ENCODE peak calls at places on chromosomes 6 and 20, in ten cellular contexts. One of them, this sample, is unnamed.

GRCh38 chr20:39800548-39800947 is 838.4 kb downstream of the DHX35 start:
- DNase-seq in spleen: no peak
- DNase-seq in heart left ventricle: peak; percentile 46
- DNase-seq in ovary: no peak
- DNase-seq in B cell: no peak
- DNase-seq in activated CD8-positive, alpha-beta T cell treated with anti-CD3 and anti-CD28 coated beads for 36 hours: no peak
- DNase-seq in AG09319: peak; percentile 30
- DNase-seq in vagina: no peak
- DNase-seq in NB4: peak; percentile 21
- DNase-seq in CD4-positive, alpha-beta T cell: no peak
- DNase-seq in this sample: no peak

GRCh38 chr20:43666376-43667328 is at the start of gene MYBL2:
- DNase-seq in spleen: peak; percentile 93
- DNase-seq in heart left ventricle: no peak
- DNase-seq in ovary: peak; percentile 20
- DNase-seq in B cell: peak; percentile 80
- DNase-seq in activated CD8-positive, alpha-beta T cell treated with anti-CD3 and anti-CD28 coated beads for 36 hours: peak; percentile 74
- DNase-seq in AG09319: peak; percentile 10
- DNase-seq in vagina: no peak
- DNase-seq in NB4: peak; percentile 86
- DNase-seq in CD4-positive, alpha-beta T cell: peak; percentile 72
- DNase-seq in this sample: peak; percentile 95

GRCh38 chr6:43724914-43725642 is 37.5 kb upstream of the MRPS18A start:
- DNase-seq in spleen: peak; percentile 94
- DNase-seq in heart left ventricle: peak; percentile 68
- DNase-seq in ovary: peak; percentile 79
- DNase-seq in B cell: peak; percentile 75
- DNase-seq in activated CD8-positive, alpha-beta T cell treated with anti-CD3 and anti-CD28 coated beads for 36 hours: peak; percentile 94
- DNase-seq in AG09319: peak; percentile 89
- DNase-seq in vagina: no peak
- DNase-seq in NB4: peak; percentile 100
- DNase-seq in CD4-positive, alpha-beta T cell: peak; percentile 59
- DNase-seq in this sample: peak; percentile 75

GRCh38 chr6:14953806-14954205 is 292.1 kb upstream of the JARID2 start:
- DNase-seq in spleen: no peak
- DNase-seq in heart left ventricle: no peak
- DNase-seq in ovary: no peak
- DNase-seq in B cell: no peak
- DNase-seq in activated CD8-positive, alpha-beta T cell treated with anti-CD3 and anti-CD28 coated beads for 36 hours: no peak
- DNase-seq in AG09319: no peak
- DNase-seq in vagina: no peak
- DNase-seq in NB4: no peak
- DNase-seq in CD4-positive, alpha-beta T cell: no peak
- DNase-seq in this sample: no peak

GRCh38 chr20:4573564-4574355 is 147.9 kb upstream of the PRND start:
- DNase-seq in spleen: no peak
- DNase-seq in heart left ventricle: no peak
- DNase-seq in ovary: no peak
- DNase-seq in B cell: no peak
- DNase-seq in activated CD8-positive, alpha-beta T cell treated with anti-CD3 and anti-CD28 coated beads for 36 hours: no peak
- DNase-seq in AG09319: peak; percentile 69
- DNase-seq in vagina: no peak
- DNase-seq in NB4: no peak
- DNase-seq in CD4-positive, alpha-beta T cell: no peak
- DNase-seq in this sample: no peak

GRCh38 chr20:57559658-57560553 is 1.0 kb upstream of the PCK1 start:
- DNase-seq in spleen: peak; percentile 23
- DNase-seq in heart left ventricle: no peak
- DNase-seq in ovary: no peak
- DNase-seq in B cell: no peak
- DNase-seq in activated CD8-positive, alpha-beta T cell treated with anti-CD3 and anti-CD28 coated beads for 36 hours: no peak
- DNase-seq in AG09319: no peak
- DNase-seq in vagina: no peak
- DNase-seq in NB4: no peak
- DNase-seq in CD4-positive, alpha-beta T cell: no peak
- DNase-seq in this sample: no peak

GRCh38 chr20:15594296-15594695 is 979.0 kb downstream of the KIF16B start:
- DNase-seq in spleen: no peak
- DNase-seq in heart left ventricle: no peak
- DNase-seq in ovary: no peak
- DNase-seq in B cell: no peak
- DNase-seq in activated CD8-positive, alpha-beta T cell treated with anti-CD3 and anti-CD28 coated beads for 36 hours: no peak
- DNase-seq in AG09319: no peak
- DNase-seq in vagina: peak; percentile 10
- DNase-seq in NB4: no peak
- DNase-seq in CD4-positive, alpha-beta T cell: no peak
- DNase-seq in this sample: no peak

GRCh38 chr6:153024401-153025017 is 22.0 kb upstream of the MTRF1L start:
- DNase-seq in spleen: no peak
- DNase-seq in heart left ventricle: no peak
- DNase-seq in ovary: no peak
- DNase-seq in B cell: peak; percentile 42
- DNase-seq in activated CD8-positive, alpha-beta T cell treated with anti-CD3 and anti-CD28 coated beads for 36 hours: peak; percentile 59
- DNase-seq in AG09319: no peak
- DNase-seq in vagina: no peak
- DNase-seq in NB4: peak; percentile 72
- DNase-seq in CD4-positive, alpha-beta T cell: no peak
- DNase-seq in this sample: peak; percentile 59

GRCh38 chr20:58755751-58756524 is 63.3 kb downstream of the NPEPL1 start:
- DNase-seq in spleen: peak; percentile 42
- DNase-seq in heart left ventricle: no peak
- DNase-seq in ovary: no peak
- DNase-seq in B cell: no peak
- DNase-seq in activated CD8-positive, alpha-beta T cell treated with anti-CD3 and anti-CD28 coated beads for 36 hours: no peak
- DNase-seq in AG09319: no peak
- DNase-seq in vagina: peak; percentile 42
- DNase-seq in NB4: no peak
- DNase-seq in CD4-positive, alpha-beta T cell: peak; percentile 6
- DNase-seq in this sample: no peak

GRCh38 chr20:58755062-58755697 is 62.6 kb downstream of the NPEPL1 start:
- DNase-seq in spleen: peak; percentile 37
- DNase-seq in heart left ventricle: no peak
- DNase-seq in ovary: no peak
- DNase-seq in B cell: no peak
- DNase-seq in activated CD8-positive, alpha-beta T cell treated with anti-CD3 and anti-CD28 coated beads for 36 hours: no peak
- DNase-seq in AG09319: no peak
- DNase-seq in vagina: peak; percentile 74
- DNase-seq in NB4: no peak
- DNase-seq in CD4-positive, alpha-beta T cell: peak; percentile 4
- DNase-seq in this sample: no peak

GRCh38 chr20:58760881-58761280 is 68.3 kb downstream of the NPEPL1 start:
- DNase-seq in spleen: no peak
- DNase-seq in heart left ventricle: no peak
- DNase-seq in ovary: no peak
- DNase-seq in B cell: no peak
- DNase-seq in activated CD8-positive, alpha-beta T cell treated with anti-CD3 and anti-CD28 coated beads for 36 hours: no peak
- DNase-seq in AG09319: no peak
- DNase-seq in vagina: no peak
- DNase-seq in NB4: peak; percentile 51
- DNase-seq in CD4-positive, alpha-beta T cell: no peak
- DNase-seq in this sample: no peak

GRCh38 chr20:58763076-58763475 is 70.5 kb downstream of the NPEPL1 start:
- DNase-seq in spleen: peak; percentile 35
- DNase-seq in heart left ventricle: no peak
- DNase-seq in ovary: no peak
- DNase-seq in B cell: no peak
- DNase-seq in activated CD8-positive, alpha-beta T cell treated with anti-CD3 and anti-CD28 coated beads for 36 hours: no peak
- DNase-seq in AG09319: no peak
- DNase-seq in vagina: no peak
- DNase-seq in NB4: no peak
- DNase-seq in CD4-positive, alpha-beta T cell: no peak
- DNase-seq in this sample: no peak

DNA sequence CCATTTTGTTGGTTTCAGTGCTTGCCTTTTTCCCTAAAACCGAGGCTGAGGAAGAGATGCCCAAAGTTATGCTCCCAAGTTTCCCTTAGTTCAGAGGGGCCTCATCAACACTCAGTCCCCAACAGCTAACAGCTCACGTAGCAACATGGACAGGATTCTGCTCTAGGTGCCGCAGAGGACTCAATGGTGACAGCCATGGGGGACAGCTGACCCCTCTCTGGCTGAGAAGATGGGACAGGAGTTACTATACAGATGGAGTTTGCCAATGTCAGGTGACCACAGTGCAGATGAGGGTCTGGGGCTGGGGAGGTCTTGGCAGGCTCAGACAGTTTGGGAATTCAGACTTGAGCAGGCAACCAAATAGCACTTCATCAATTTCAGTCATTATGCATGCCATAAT is 67.3 kb downstream of the NPEPL1 start:
- DNase-seq in spleen: peak; percentile 37
- DNase-seq in heart left ventricle: no peak
- DNase-seq in ovary: no peak
- DNase-seq in B cell: no peak
- DNase-seq in activated CD8-positive, alpha-beta T cell treated with anti-CD3 and anti-CD28 coated beads for 36 hours: no peak
- DNase-seq in AG09319: no peak
- DNase-seq in vagina: peak; percentile 32
- DNase-seq in NB4: no peak
- DNase-seq in CD4-positive, alpha-beta T cell: peak; percentile 20
- DNase-seq in this sample: no peak
- TF ChIP-seq CTCF in spleen: no peak
- TF ChIP-seq CTCF in heart left ventricle: no peak
- TF ChIP-seq CTCF in ovary: no peak
- TF ChIP-seq CTCF in B cell: no peak
- TF ChIP-seq CTCF in activated CD8-positive, alpha-beta T cell treated with anti-CD3 and anti-CD28 coated beads for 36 hours: no peak
- TF ChIP-seq CTCF in AG09319: no peak
- TF ChIP-seq CTCF in vagina: no peak
- TF ChIP-seq CTCF in NB4: no peak
- TF ChIP-seq CTCF in CD4-positive, alpha-beta T cell: no peak
- TF ChIP-seq CTCF in this sample: no peak

GRCh38 chr6:1611322-1611571 is 1.5 kb downstream of the FOXC1 start:
- DNase-seq in spleen: no peak
- DNase-seq in heart left ventricle: no peak
- DNase-seq in ovary: no peak
- DNase-seq in B cell: no peak
- DNase-seq in activated CD8-positive, alpha-beta T cell treated with anti-CD3 and anti-CD28 coated beads for 36 hours: no peak
- DNase-seq in AG09319: no peak
- DNase-seq in vagina: no peak
- DNase-seq in NB4: peak; percentile 68
- DNase-seq in CD4-positive, alpha-beta T cell: no peak
- DNase-seq in this sample: peak; percentile 76
- TF ChIP-seq CTCF in spleen: no peak
- TF ChIP-seq CTCF in heart left ventricle: no peak
- TF ChIP-seq CTCF in ovary: no peak
- TF ChIP-seq CTCF in B cell: no peak
- TF ChIP-seq CTCF in activated CD8-positive, alpha-beta T cell treated with anti-CD3 and anti-CD28 coated beads for 36 hours: no peak
- TF ChIP-seq CTCF in AG09319: peak; percentile 26
- TF ChIP-seq CTCF in vagina: no peak
- TF ChIP-seq CTCF in NB4: no peak
- TF ChIP-seq CTCF in CD4-positive, alpha-beta T cell: no peak
- TF ChIP-seq CTCF in this sample: peak; percentile 14

GRCh38 chr20:24916412-24916811 is 32.7 kb upstream of the CST7 start:
- DNase-seq in spleen: no peak
- DNase-seq in heart left ventricle: no peak
- DNase-seq in ovary: no peak
- DNase-seq in B cell: no peak
- DNase-seq in activated CD8-positive, alpha-beta T cell treated with anti-CD3 and anti-CD28 coated beads for 36 hours: no peak
- DNase-seq in AG09319: no peak
- DNase-seq in vagina: no peak
- DNase-seq in NB4: no peak
- DNase-seq in CD4-positive, alpha-beta T cell: no peak
- DNase-seq in this sample: no peak

GRCh38 chr20:24917056-24917455 is 32.0 kb upstream of the CST7 start:
- DNase-seq in spleen: no peak
- DNase-seq in heart left ventricle: no peak
- DNase-seq in ovary: no peak
- DNase-seq in B cell: no peak
- DNase-seq in activated CD8-positive, alpha-beta T cell treated with anti-CD3 and anti-CD28 coated beads for 36 hours: no peak
- DNase-seq in AG09319: no peak
- DNase-seq in vagina: no peak
- DNase-seq in NB4: no peak
- DNase-seq in CD4-positive, alpha-beta T cell: no peak
- DNase-seq in this sample: no peak

GRCh38 chr20:24917797-24918578 is 31.1 kb upstream of the CST7 start:
- DNase-seq in spleen: peak; percentile 86
- DNase-seq in heart left ventricle: peak; percentile 58
- DNase-seq in ovary: peak; percentile 30
- DNase-seq in B cell: no peak
- DNase-seq in activated CD8-positive, alpha-beta T cell treated with anti-CD3 and anti-CD28 coated beads for 36 hours: peak; percentile 67
- DNase-seq in AG09319: peak; percentile 27
- DNase-seq in vagina: no peak
- DNase-seq in NB4: peak; percentile 80
- DNase-seq in CD4-positive, alpha-beta T cell: peak; percentile 49
- DNase-seq in this sample: peak; percentile 73

GRCh38 chr20:24915892-24916291 is 33.2 kb upstream of the CST7 start:
- DNase-seq in spleen: no peak
- DNase-seq in heart left ventricle: no peak
- DNase-seq in ovary: no peak
- DNase-seq in B cell: no peak
- DNase-seq in activated CD8-positive, alpha-beta T cell treated with anti-CD3 and anti-CD28 coated beads for 36 hours: no peak
- DNase-seq in AG09319: no peak
- DNase-seq in vagina: no peak
- DNase-seq in NB4: no peak
- DNase-seq in CD4-positive, alpha-beta T cell: no peak
- DNase-seq in this sample: no peak

GRCh38 chr20:24918579-24919566 is 30.2 kb upstream of the CST7 start:
- DNase-seq in spleen: no peak
- DNase-seq in heart left ventricle: no peak
- DNase-seq in ovary: no peak
- DNase-seq in B cell: no peak
- DNase-seq in activated CD8-positive, alpha-beta T cell treated with anti-CD3 and anti-CD28 coated beads for 36 hours: no peak
- DNase-seq in AG09319: no peak
- DNase-seq in vagina: no peak
- DNase-seq in NB4: no peak
- DNase-seq in CD4-positive, alpha-beta T cell: no peak
- DNase-seq in this sample: no peak
- TF ChIP-seq CTCF in spleen: no peak
- TF ChIP-seq CTCF in heart left ventricle: no peak
- TF ChIP-seq CTCF in ovary: no peak
- TF ChIP-seq CTCF in B cell: peak; percentile 26
- TF ChIP-seq CTCF in activated CD8-positive, alpha-beta T cell treated with anti-CD3 and anti-CD28 coated beads for 36 hours: no peak
- TF ChIP-seq CTCF in AG09319: no peak
- TF ChIP-seq CTCF in vagina: no peak
- TF ChIP-seq CTCF in NB4: no peak
- TF ChIP-seq CTCF in CD4-positive, alpha-beta T cell: no peak
- TF ChIP-seq CTCF in this sample: no peak

DNA sequence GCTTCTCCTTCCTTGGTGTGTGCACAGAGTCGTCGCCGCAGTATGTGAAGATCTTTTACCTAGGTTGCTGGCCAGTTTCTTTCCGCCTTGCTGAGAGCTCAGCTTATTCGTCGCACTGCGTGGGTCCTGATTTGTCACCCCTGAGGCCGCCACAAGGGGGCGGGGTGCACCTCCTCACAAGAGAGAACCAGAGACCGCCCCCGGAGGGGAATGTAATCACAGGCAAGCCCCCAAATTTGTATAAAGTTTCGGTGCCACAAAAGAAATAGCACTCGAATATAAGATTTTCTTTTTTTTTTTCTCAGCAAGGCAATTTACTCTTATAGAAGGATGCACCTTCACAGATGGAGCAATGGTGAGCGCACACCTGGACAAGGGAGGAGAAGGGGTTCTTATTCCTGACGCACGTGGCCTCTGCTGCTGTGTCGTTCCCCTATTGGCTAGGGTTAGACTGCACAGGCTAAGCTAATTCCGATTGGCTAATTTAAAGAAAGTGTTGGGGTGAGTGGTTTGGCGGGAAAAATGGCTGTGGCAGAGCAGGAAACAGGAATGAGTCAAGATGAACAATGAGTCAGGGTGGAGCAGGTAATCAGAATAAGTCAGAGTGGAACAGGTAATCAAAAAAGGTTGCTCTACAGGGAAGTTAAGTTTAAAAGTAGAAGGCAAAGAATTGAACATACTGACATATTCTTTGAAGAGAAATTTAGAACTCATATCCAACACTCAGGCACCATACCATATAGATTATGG is 19.5 kb downstream of the NCOA3 start:
- DNase-seq in spleen: no peak
- DNase-seq in heart left ventricle: no peak
- DNase-seq in ovary: no peak
- DNase-seq in B cell: no peak
- DNase-seq in activated CD8-positive, alpha-beta T cell treated with anti-CD3 and anti-CD28 coated beads for 36 hours: no peak
- DNase-seq in AG09319: no peak
- DNase-seq in vagina: no peak
- DNase-seq in NB4: no peak
- DNase-seq in CD4-positive, alpha-beta T cell: no peak
- DNase-seq in this sample: no peak
- TF ChIP-seq CTCF in spleen: no peak
- TF ChIP-seq CTCF in heart left ventricle: no peak
- TF ChIP-seq CTCF in ovary: no peak
- TF ChIP-seq CTCF in B cell: peak; percentile 18
- TF ChIP-seq CTCF in activated CD8-positive, alpha-beta T cell treated with anti-CD3 and anti-CD28 coated beads for 36 hours: peak; percentile 31
- TF ChIP-seq CTCF in AG09319: no peak
- TF ChIP-seq CTCF in vagina: no peak
- TF ChIP-seq CTCF in NB4: peak; percentile 21
- TF ChIP-seq CTCF in CD4-positive, alpha-beta T cell: no peak
- TF ChIP-seq CTCF in this sample: no peak